ENCODE peak calls at places on chromosomes 1 and 21, in ten cellular contexts. C, Z, F, T, B, S, D, X, Q and O are unnamed samples.

GRCh38 chr1:93596329-93597089 is 85.1 kb downstream of the BCAR3 start:
- DNase-seq in C (no peak), Z (no peak), F (no peak), T (no peak), B (no peak), S (no peak), D (no peak), X (peak; percentile 52), Q (no peak), O (no peak)

GRCh38 chr1:94281361-94282142 is 44.2 kb upstream of the ARHGAP29 start:
- DNase-seq in C (no peak), Z (no peak), F (no peak), T (no peak), B (no peak), S (no peak), D (no peak), X (no peak), Q (no peak), O (no peak)

GRCh38 chr1:180918519-180918918 is 5.8 kb downstream of the KIAA1614 start:
- DNase-seq in C (no peak), Z (no peak), F (no peak), T (no peak), B (no peak), S (no peak), D (no peak), X (no peak), Q (no peak), O (no peak)

GRCh38 chr1:243217401-243217800 is 37.7 kb downstream of the CEP170 start:
- DNase-seq in C (no peak), Z (no peak), F (no peak), T (no peak), B (no peak), S (no peak), D (no peak), X (no peak), Q (no peak), O (no peak)

GRCh38 chr1:228085287-228085926 is 2.9 kb downstream of the ARF1 start:
- DNase-seq in C (no peak), Z (no peak), F (peak; percentile 51), T (peak; percentile 84), B (no peak), S (peak; percentile 50), D (no peak), X (no peak), Q (peak; percentile 38), O (peak; percentile 73)

GRCh38 chr1:172758242-172758641 is 99.3 kb downstream of the FASLG start:
- DNase-seq in C (no peak), Z (no peak), F (no peak), T (no peak), B (no peak), S (no peak), D (no peak), X (no peak), Q (no peak), O (no peak)

GRCh38 chr1:228142616-228143203 is 2.6 kb downstream of the GUK1 start:
- DNase-seq in C (no peak), Z (no peak), F (no peak), T (no peak), B (no peak), S (no peak), D (no peak), X (peak; percentile 86), Q (no peak), O (no peak)

GRCh38 chr1:55285849-55286248 is 70.7 kb upstream of the USP24 start:
- DNase-seq in C (no peak), Z (no peak), F (no peak), T (no peak), B (no peak), S (no peak), D (peak; percentile 56), X (no peak), Q (no peak), O (no peak)

GRCh38 chr1:53343831-53344668 is 16.2 kb upstream of the LRP8 start:
- DNase-seq in C (no peak), Z (no peak), F (no peak), T (peak; percentile 11), B (no peak), S (no peak), D (no peak), X (peak; percentile 64), Q (no peak), O (no peak)

GRCh38 chr1:19878637-19878985 is 3.6 kb upstream of the OTUD3 start:
- DNase-seq in C (no peak), Z (no peak), F (no peak), T (no peak), B (no peak), S (peak; percentile 84), D (peak; percentile 39), X (no peak), Q (no peak), O (no peak)

GRCh38 chr1:22969224-22969829 is 3.3 kb downstream of the LACTBL1 start:
- DNase-seq in C (no peak), Z (no peak), F (no peak), T (peak; percentile 90), B (peak; percentile 43), S (peak; percentile 38), D (peak; percentile 67), X (peak; percentile 63), Q (no peak), O (no peak)

GRCh38 chr21:34186119-34186719 is 112.8 kb downstream of the MRPS6 start:
- DNase-seq in C (no peak), Z (no peak), F (peak; percentile 33), T (no peak), B (no peak), S (no peak), D (no peak), X (peak; percentile 81), Q (no peak), O (peak; percentile 77)

GRCh38 chr1:164765993-164766720 is 207.2 kb downstream of the PBX1 start:
- DNase-seq in C (no peak), Z (no peak), F (no peak), T (peak; percentile 41), B (no peak), S (no peak), D (no peak), X (no peak), Q (no peak), O (no peak)

GRCh38 chr1:172457479-172458130 is 13.7 kb upstream of the PIGC start:
- DNase-seq in C (no peak), Z (no peak), F (no peak), T (no peak), B (no peak), S (no peak), D (no peak), X (no peak), Q (no peak), O (no peak)

GRCh38 chr1:28518745-28519341 is 13.0 kb downstream of the RCC1 start:
- DNase-seq in C (no peak), Z (no peak), F (no peak), T (no peak), B (no peak), S (no peak), D (no peak), X (no peak), Q (no peak), O (no peak)

GRCh38 chr1:28516518-28516956 is 10.7 kb downstream of the RCC1 start:
- DNase-seq in C (no peak), Z (no peak), F (no peak), T (no peak), B (no peak), S (no peak), D (no peak), X (no peak), Q (no peak), O (no peak)

GRCh38 chr1:28517649-28517999 is 11.8 kb downstream of the RCC1 start:
- DNase-seq in C (no peak), Z (no peak), F (no peak), T (peak; percentile 37), B (no peak), S (no peak), D (no peak), X (no peak), Q (no peak), O (no peak)

GRCh38 chr1:28519946-28520725 is 14.3 kb downstream of the RCC1 start:
- DNase-seq in C (no peak), Z (no peak), F (no peak), T (no peak), B (no peak), S (no peak), D (no peak), X (no peak), Q (no peak), O (no peak)

GRCh38 chr1:28518000-28518744 is 12.3 kb downstream of the RCC1 start:
- DNase-seq in C (peak; percentile 73), Z (peak; percentile 83), F (peak; percentile 93), T (peak; percentile 81), B (peak; percentile 93), S (peak; percentile 91), D (peak; percentile 88), X (peak; percentile 97), Q (peak; percentile 83), O (peak; percentile 91)
- TF ChIP-seq POLR2A in C (peak; percentile 62), Z (peak; percentile 50), F (no peak), T (no peak), B (no peak), S (peak; percentile 61), D (peak; percentile 67), X (no peak), Q (peak; percentile 50), O (peak; percentile 76)

GRCh38 chr1:80799457-80799856 is 1001.3 kb upstream of the ADGRL2 start:
- DNase-seq in C (no peak), Z (no peak), F (no peak), T (no peak), B (peak; percentile 21), S (no peak), D (no peak), X (no peak), Q (no peak), O (no peak)
- TF ChIP-seq POLR2A in C (no peak), Z (no peak), F (no peak), T (no peak), B (no peak), S (no peak), D (no peak), X (no peak), Q (no peak), O (no peak)

GRCh38 chr1:36150296-36151132 is 1.2 kb upstream of the TRAPPC3 start:
- DNase-seq in C (peak; percentile 82), Z (peak; percentile 58), F (peak; percentile 97), T (peak; percentile 95), B (peak; percentile 95), S (peak; percentile 94), D (peak; percentile 96), X (peak; percentile 98), Q (peak; percentile 85), O (peak; percentile 90)
- TF ChIP-seq POLR2A in C (peak; percentile 48), Z (no peak), F (no peak), T (peak; percentile 81), B (peak; percentile 39), S (peak; percentile 75), D (peak; percentile 88), X (no peak), Q (peak; percentile 79), O (peak; percentile 54)

DNA sequence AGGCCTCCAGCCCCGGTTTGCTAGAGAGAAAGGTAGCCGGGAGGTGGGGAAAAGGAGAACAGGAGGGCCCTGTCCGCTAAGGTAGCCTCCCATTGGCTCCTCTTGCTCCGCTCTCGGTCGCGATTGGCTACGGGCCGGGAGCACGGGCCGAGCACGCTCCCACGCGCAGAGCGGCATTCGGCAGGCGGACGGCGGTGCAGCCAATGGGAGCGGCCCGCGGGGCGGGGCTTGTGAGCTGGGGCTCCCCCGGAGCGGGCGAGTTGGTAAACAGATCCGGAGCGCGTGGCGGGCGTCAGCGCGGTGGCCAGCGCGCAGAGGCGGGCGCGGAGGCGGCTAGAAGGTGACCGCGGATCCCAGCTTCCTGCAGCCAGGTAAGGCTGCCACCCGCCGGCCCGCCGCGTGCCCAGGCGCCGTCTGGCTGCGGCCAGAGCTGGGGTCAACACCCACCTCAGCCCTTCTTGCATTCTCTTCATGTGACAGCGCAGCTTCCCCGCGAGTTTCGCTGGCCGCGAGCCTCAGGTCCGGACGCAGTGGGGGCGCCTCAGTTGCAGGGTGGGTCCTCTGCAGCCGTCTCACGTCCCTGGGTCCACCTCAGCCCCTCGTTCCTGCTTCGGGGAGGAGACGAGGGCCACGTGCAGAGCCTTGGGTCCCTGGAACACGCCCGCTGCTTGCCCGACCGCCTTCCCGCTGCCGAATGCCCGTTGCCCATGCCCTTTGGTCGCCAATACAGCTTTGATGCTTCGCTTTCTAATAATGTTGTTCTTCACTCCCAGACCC is at the start of gene COQ8A:
- DNase-seq in C (peak; percentile 96), Z (peak; percentile 98), F (peak; percentile 100), T (peak; percentile 99), B (peak; percentile 99), S (peak; percentile 99), D (peak; percentile 99), X (peak; percentile 100), Q (peak; percentile 95), O (peak; percentile 99)
- TF ChIP-seq POLR2A in C (peak; percentile 36), Z (no peak), F (peak; percentile 6), T (no peak), B (peak; percentile 9), S (no peak), D (no peak), X (peak; percentile 20), Q (peak; percentile 65), O (peak; percentile 85)